ENCODE peak calls at places on chromosomes 16 and 17, in four cellular contexts. F, U, I and M are unnamed samples.

GRCh38 chr17:28370035-28370743 is at the start of gene VTN:
- DNase-seq in F (no peak), U (no peak), I (peak), M (no peak)

GRCh38 chr17:39609416-39610025 is 1.8 kb upstream of the NEUROD2 start:
- DNase-seq in F (no peak), U (no peak), I (no peak), M (no peak)

GRCh38 chr17:67477687-67478086 is 100.6 kb downstream of the PITPNC1 start:
- DNase-seq in F (no peak), U (no peak), I (no peak), M (no peak)

GRCh38 chr16:77696149-77696548 is 26.2 kb upstream of the NUDT7 start:
- DNase-seq in F (no peak), U (peak), I (no peak), M (no peak)

GRCh38 chr16:23835390-23836077 is at the start of gene PRKCB:
- DNase-seq in F (peak), U (peak), I (peak), M (no peak)

GRCh38 chr17:44733753-44734152 is 25.0 kb upstream of the ADAM11 start:
- DNase-seq in F (no peak), U (no peak), I (no peak), M (no peak)

GRCh38 chr17:21689604-21690003 is 2.7 kb upstream of the KCNJ18 start:
- DNase-seq in F (no peak), U (no peak), I (peak), M (peak)

GRCh38 chr17:29090746-29091395 is 47.9 kb downstream of the PIPOX start:
- DNase-seq in F (no peak), U (no peak), I (no peak), M (no peak)

GRCh38 chr16:87138316-87138715 is 178.9 kb downstream of the C16orf95 start:
- DNase-seq in F (no peak), U (no peak), I (no peak), M (no peak)

GRCh38 chr17:17344507-17345293 is 41.5 kb downstream of the NT5M start:
- DNase-seq in F (no peak), U (no peak), I (no peak), M (no peak)

GRCh38 chr17:31900877-31901276 is 631 bp downstream of the UTP6 start:
- DNase-seq in F (no peak), U (no peak), I (no peak), M (no peak)

GRCh38 chr16:63789603-63790002 is 1332.3 kb downstream of the CDH11 start:
- DNase-seq in F (no peak), U (no peak), I (no peak), M (no peak)

GRCh38 chr16:24671455-24671954 is 57.9 kb upstream of the TNRC6A start:
- DNase-seq in F (no peak), U (no peak), I (no peak), M (no peak)

GRCh38 chr17:9575381-9576072 is at the start of gene STX8:
- DNase-seq in F (peak), U (peak), I (peak), M (peak)

DNA sequence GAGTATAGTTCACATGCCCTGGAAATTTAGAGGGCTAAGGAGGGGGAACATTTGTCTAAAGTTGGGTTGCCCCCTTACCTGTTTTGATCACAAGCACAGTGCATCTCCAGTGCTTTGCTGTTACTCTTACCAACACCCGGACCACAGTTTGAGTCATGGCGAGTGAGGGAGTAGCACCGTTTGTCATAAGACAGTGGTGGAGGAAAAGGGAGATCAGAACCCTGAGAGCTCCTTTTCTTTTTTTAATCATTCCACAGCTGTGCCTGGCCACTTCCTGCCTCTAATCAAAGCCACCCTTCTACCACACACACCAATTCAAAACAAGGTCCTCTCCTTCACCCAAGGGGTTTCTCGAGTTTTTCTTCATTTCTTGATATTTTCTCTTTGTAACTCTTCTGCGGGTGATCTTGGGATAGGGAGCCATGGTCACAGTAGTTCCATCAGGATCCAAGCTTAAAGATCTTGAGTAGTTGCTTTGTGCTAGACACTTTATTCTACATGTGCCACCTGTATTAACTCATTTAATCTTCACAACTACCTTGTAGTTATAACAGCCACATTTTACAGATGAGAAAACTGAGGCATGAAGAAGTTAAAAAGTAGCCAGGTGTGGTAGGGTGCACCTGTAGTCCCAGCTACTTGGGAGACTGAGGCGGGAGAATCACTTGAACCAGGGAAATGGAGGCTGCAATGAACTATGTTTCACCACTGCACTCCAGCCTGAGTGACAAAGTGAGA is 5.0 kb upstream of the MYL4 start:
- DNase-seq in F (no peak), U (no peak), I (no peak), M (no peak)
- H3K27ac ChIP-seq in F (peak), U (peak), I (peak), M (peak)

GRCh38 chr17:393806-394717 is 41.5 kb upstream of the RPH3AL start:
- DNase-seq in F (no peak), U (no peak), I (no peak), M (no peak)
- H3K27ac ChIP-seq in F (no peak), U (no peak), I (no peak), M (peak)

GRCh38 chr17:57357392-57357784 is 101.1 kb downstream of the MSI2 start:
- DNase-seq in F (no peak), U (no peak), I (no peak), M (peak)
- H3K27ac ChIP-seq in F (peak), U (no peak), I (no peak), M (peak)

GRCh38 chr17:76671123-76671911 is 27.8 kb upstream of the ST6GALNAC1 start:
- DNase-seq in F (peak), U (peak), I (peak), M (peak)

GRCh38 chr17:76670020-76670707 is 26.6 kb upstream of the ST6GALNAC1 start:
- DNase-seq in F (no peak), U (no peak), I (no peak), M (no peak)

GRCh38 chr17:76672270-76672851 is 28.8 kb upstream of the ST6GALNAC1 start:
- DNase-seq in F (no peak), U (no peak), I (no peak), M (no peak)

GRCh38 chr17:76671912-76672262 is 28.3 kb upstream of the ST6GALNAC1 start:
- DNase-seq in F (no peak), U (no peak), I (no peak), M (no peak)

GRCh38 chr17:76670708-76671122 is 27.2 kb upstream of the ST6GALNAC1 start:
- DNase-seq in F (no peak), U (no peak), I (no peak), M (no peak)
- H3K27ac ChIP-seq in F (peak), U (peak), I (peak), M (peak)

DNA sequence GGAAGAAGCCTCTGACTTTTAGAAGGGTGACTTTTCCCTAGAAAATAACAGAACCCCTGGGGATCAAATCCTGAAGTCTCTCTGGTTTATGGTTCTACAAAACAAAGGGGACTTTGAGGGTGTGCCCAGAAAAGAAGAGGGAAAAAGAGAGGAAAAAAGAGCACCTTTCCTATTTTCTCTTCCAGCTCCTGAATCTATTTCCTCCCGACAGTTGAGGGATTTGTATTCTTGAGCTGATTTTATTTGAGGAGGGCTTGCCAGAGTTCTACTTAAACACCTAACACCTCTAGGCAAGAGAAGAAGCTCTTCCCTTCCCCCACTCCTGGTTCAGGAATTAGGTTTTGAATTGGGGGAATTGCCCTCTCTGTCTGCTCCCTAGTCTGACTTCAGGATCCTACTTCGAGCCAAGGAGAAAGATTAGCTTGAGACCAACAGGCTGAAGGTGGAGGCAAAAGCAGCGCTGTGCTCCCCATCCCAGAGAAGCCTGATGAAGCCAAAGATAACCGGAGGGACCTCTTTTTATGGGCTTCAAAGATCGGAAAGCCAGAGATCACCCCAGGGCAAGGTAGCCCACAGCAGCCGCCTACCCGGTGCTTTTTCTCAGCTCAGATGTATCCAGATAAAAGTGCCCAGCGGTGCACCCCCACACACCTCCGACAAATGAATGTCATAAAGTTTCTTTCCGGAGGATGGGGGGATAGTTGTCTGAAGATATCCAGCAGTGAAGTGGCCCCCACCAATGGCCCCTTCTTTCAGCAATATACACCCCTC is 796 bp downstream of the HOXB3 start:
- DNase-seq in F (no peak), U (no peak), I (no peak), M (no peak)
- H3K27ac ChIP-seq in F (no peak), U (no peak), I (no peak), M (no peak)

GRCh38 chr17:80768936-80769335 is 222.7 kb upstream of the CHMP6 start:
- DNase-seq in F (no peak), U (no peak), I (no peak), M (no peak)
- H3K27ac ChIP-seq in F (no peak), U (no peak), I (no peak), M (no peak)

GRCh38 chr17:43540821-43541674 is 5.1 kb downstream of the ETV4 start:
- DNase-seq in F (no peak), U (no peak), I (no peak), M (no peak)
- H3K27ac ChIP-seq in F (no peak), U (no peak), I (no peak), M (no peak)